ENCODE peak calls at places on chromosome 16, in seven cellular contexts. B, N, C, Z, L, U and I are unnamed samples.

GRCh38 chr16:80899804-80900592 is 95.6 kb upstream of the CDYL2 start:
- DNase-seq in B (no peak), C (no peak), L (peak; percentile 92), N (peak; percentile 88), Z (peak; percentile 59), U (no peak), I (peak; percentile 95)

GRCh38 chr16:58814348-58814801 is 80.3 kb upstream of the GOT2 start:
- DNase-seq in U (no peak), L (peak; percentile 36), B (peak; percentile 54), N (peak; percentile 52), Z (peak; percentile 17), C (peak; percentile 74), I (peak; percentile 67)

GRCh38 chr16:56477096-56477878 is 25.9 kb downstream of the OGFOD1 start:
- DNase-seq in L (peak; percentile 94), N (no peak), C (no peak), B (no peak), U (no peak), Z (no peak), I (peak; percentile 96)

GRCh38 chr16:306911-307370 is 24.0 kb downstream of the PDIA2 start:
- DNase-seq in L (no peak), N (no peak), Z (no peak), B (no peak), U (no peak), C (no peak), I (no peak)

GRCh38 chr16:47920709-47921108 is 235.1 kb downstream of the ABCC12 start:
- DNase-seq in N (no peak), U (no peak), Z (no peak), B (no peak), C (no peak), L (no peak), I (no peak)

GRCh38 chr16:50183316-50183715 is 30.2 kb downstream of the TENT4B start:
- DNase-seq in B (no peak), Z (no peak), U (no peak), N (no peak), C (no peak), L (peak; percentile 94), I (peak; percentile 81)

GRCh38 chr16:86598607-86599318 is 20.4 kb downstream of the FOXL1 start:
- DNase-seq in C (no peak), B (no peak), Z (no peak), U (no peak), L (peak; percentile 72), N (no peak), I (no peak)

GRCh38 chr16:72620348-72620747 is 427.6 kb downstream of the ZFHX3 start:
- DNase-seq in Z (no peak), N (no peak), L (no peak), B (no peak), C (no peak), U (no peak), I (no peak)

GRCh38 chr16:58000706-58001676 is at the start of gene USB1:
- DNase-seq in N (peak; percentile 88), L (peak; percentile 77), C (peak; percentile 94), Z (peak; percentile 64), U (peak; percentile 68), B (peak; percentile 89), I (peak; percentile 92)

GRCh38 chr16:85086347-85087291 is 25.7 kb downstream of the CIBAR2 start:
- DNase-seq in L (peak; percentile 43), C (peak; percentile 83), N (peak; percentile 69), Z (peak; percentile 79), B (no peak), U (peak; percentile 67), I (peak; percentile 54)

GRCh38 chr16:24635900-24636610 is 93.4 kb upstream of the TNRC6A start:
- DNase-seq in N (peak; percentile 71), Z (peak; percentile 84), B (no peak), U (no peak), C (no peak), L (peak; percentile 91), I (peak; percentile 97)

GRCh38 chr16:12551530-12551929 is 252.2 kb downstream of the CPPED1 start:
- DNase-seq in C (no peak), L (no peak), N (no peak), U (no peak), Z (no peak), B (no peak), I (no peak)

GRCh38 chr16:53207810-53208752 is 153.3 kb downstream of the CHD9 start:
- DNase-seq in B (peak; percentile 80), N (peak; percentile 45), Z (peak; percentile 52), C (peak; percentile 86), U (no peak), L (peak; percentile 87), I (peak; percentile 89)

GRCh38 chr16:80274576-80275191 is 266.1 kb upstream of the DYNLRB2 start:
- DNase-seq in U (no peak), N (no peak), C (peak; percentile 40), L (peak; percentile 96), B (peak; percentile 39), Z (no peak), I (peak; percentile 78)

GRCh38 chr16:65909310-65910050 is 457.0 kb upstream of the CDH5 start:
- DNase-seq in N (no peak), Z (no peak), C (no peak), L (peak; percentile 19), U (no peak), B (no peak), I (peak; percentile 35)

GRCh38 chr16:23608194-23608593 is 12.1 kb upstream of the NDUFAB1 start:
- DNase-seq in U (no peak), B (no peak), N (no peak), L (peak; percentile 66), C (no peak), Z (no peak), I (peak; percentile 48)

GRCh38 chr16:69195371-69196029 is 8.5 kb downstream of the SNTB2 start:
- DNase-seq in C (no peak), N (no peak), L (no peak), Z (no peak), U (no peak), B (no peak), I (no peak)

GRCh38 chr16:67561501-67561823 is 864 bp upstream of the CTCF start:
- DNase-seq in U (no peak), C (no peak), Z (no peak), N (no peak), B (no peak), L (no peak), I (no peak)

GRCh38 chr16:67561824-67562525 is 351 bp upstream of the CTCF start:
- DNase-seq in U (peak; percentile 93), Z (peak; percentile 92), L (peak; percentile 95), B (peak; percentile 92), C (peak; percentile 98), N (peak; percentile 96), I (peak; percentile 98)

GRCh38 chr16:67558859-67559258 is 3.5 kb upstream of the CTCF start:
- DNase-seq in U (no peak), L (no peak), C (no peak), N (no peak), Z (no peak), B (no peak), I (no peak)

GRCh38 chr16:67562526-67562917 is at the start of gene CTCF:
- DNase-seq in Z (peak; percentile 59), N (peak; percentile 84), B (no peak), L (peak; percentile 71), U (no peak), C (peak; percentile 96), I (peak; percentile 86)

DNA sequence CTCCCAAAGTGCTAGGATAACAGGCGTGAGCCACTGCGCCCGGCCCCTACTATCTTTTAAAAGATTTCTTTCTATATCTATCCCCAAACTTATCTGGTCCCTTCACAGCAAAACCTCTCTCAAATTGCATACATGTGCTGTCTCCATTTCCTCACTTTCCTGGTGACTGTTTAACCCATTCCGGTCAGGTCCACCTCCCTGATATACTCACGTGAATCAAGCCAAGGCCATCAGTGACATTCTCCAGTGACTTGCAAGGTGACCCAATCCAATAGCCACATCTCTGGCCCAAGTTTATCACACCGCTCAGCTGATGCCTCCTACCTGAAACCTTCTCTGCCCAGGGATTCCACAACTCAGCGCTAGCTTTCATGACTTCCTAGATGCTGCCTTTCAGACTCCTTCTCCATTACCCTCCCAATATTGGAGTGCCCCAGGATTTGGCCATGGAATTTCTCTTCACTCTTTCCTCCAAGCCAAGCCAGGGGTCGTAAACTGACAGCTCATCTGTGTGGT is 1.4 kb upstream of the CTCF start:
- DNase-seq in L (no peak), C (no peak), B (no peak), N (no peak), U (no peak), Z (no peak), I (no peak)
- H3K4me3 ChIP-seq in L (no peak overlapping the region), C (peak overlapping the region; percentile 82), B (no peak overlapping the region), N (no peak overlapping the region), U (no peak overlapping the region), Z (no peak overlapping the region), I (no peak overlapping the region)

GRCh38 chr16:29664133-29664912 is 1.3 kb downstream of the SPN start:
- DNase-seq in C (peak; percentile 47), N (no peak), U (no peak), L (no peak), Z (no peak), B (no peak), I (no peak)
- H3K4me3 ChIP-seq in C (no peak overlapping the region), N (no peak overlapping the region), U (peak overlapping the region; percentile 89), L (no peak overlapping the region), Z (no peak overlapping the region), B (no peak overlapping the region), I (no peak overlapping the region)

GRCh38 chr16:16985707-16986106 is 485.1 kb downstream of the XYLT1 start:
- DNase-seq in U (no peak), L (no peak), B (no peak), N (no peak), Z (no peak), C (no peak), I (no peak)

GRCh38 chr16:16988963-16989362 is 481.8 kb downstream of the XYLT1 start:
- DNase-seq in C (no peak), Z (no peak), N (no peak), L (no peak), U (no peak), B (no peak), I (no peak)

GRCh38 chr16:16982614-16983013 is 488.1 kb downstream of the XYLT1 start:
- DNase-seq in B (no peak), Z (no peak), U (no peak), L (no peak), C (no peak), N (no peak), I (no peak)

GRCh38 chr16:16983545-16983944 is 487.2 kb downstream of the XYLT1 start:
- DNase-seq in Z (no peak), U (no peak), B (no peak), C (no peak), N (no peak), L (no peak), I (no peak)
- H3K4me3 ChIP-seq in Z (no peak overlapping the region), U (no peak overlapping the region), B (no peak overlapping the region), C (no peak overlapping the region), N (no peak overlapping the region), L (no peak overlapping the region), I (no peak overlapping the region)

GRCh38 chr16:75462804-75463203 is 1.7 kb downstream of the TMEM170A start:
- DNase-seq in B (no peak), L (no peak), N (no peak), C (no peak), U (no peak), Z (no peak), I (no peak)
- H3K4me3 ChIP-seq in B (no peak overlapping the region), L (peak overlapping the region; percentile 54), N (no peak overlapping the region), C (peak overlapping the region; percentile 21), U (peak overlapping the region; percentile 99), Z (no peak overlapping the region), I (peak overlapping the region; percentile 91)

DNA sequence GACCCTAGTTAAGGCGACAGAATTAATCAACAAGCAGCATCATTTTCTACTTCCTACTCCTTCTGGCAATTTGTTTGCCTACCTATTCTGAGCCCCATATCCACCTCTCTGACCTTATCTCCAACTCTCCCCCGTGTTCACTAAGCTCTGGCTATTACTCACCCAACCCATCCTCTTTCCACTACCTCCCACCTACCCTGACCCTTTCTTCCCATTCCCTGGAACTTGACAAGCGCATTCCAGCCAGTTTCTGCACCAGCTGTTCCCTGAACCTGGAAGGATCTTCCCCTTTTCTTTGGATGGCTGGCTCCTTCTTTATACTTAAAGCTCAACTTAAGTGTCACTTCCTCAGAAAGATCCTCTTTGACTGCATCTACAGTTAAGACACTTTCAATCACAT is 2.3 kb downstream of the DCUN1D3 start:
- DNase-seq in L (peak; percentile 53), C (no peak), B (no peak), N (no peak), U (no peak), Z (no peak), I (no peak)
- H3K4me3 ChIP-seq in L (peak overlapping the region; percentile 84), C (peak overlapping the region; percentile 89), B (no peak overlapping the region), N (no peak overlapping the region), U (no peak overlapping the region), Z (no peak overlapping the region), I (peak overlapping the region; percentile 4)